ENCODE peak calls at places on chromosomes 6 and 20, in four cellular contexts. P is sciatic nerve; H is activated CD8-positive, alpha-beta T cell treated with anti-CD3 and anti-CD28 coated beads for 36 hours; E is aorta. L is an unnamed sample.

GRCh38 chr6:39274903-39275302 is 39.3 kb downstream of the KCNK17 start:
- DNase-seq in P (no peak), H (no peak), E (no peak), L (no peak)

GRCh38 chr6:21325201-21325856 is 268.2 kb upstream of the SOX4 start:
- DNase-seq in P (no peak), H (no peak), E (no peak), L (no peak)

GRCh38 chr20:23072892-23073586 is 13.1 kb downstream of the CD93 start:
- DNase-seq in P (no peak), H (no peak), E (no peak), L (no peak)

GRCh38 chr6:107657373-107657754 is 166.7 kb downstream of the SCML4 start:
- DNase-seq in P (no peak), H (no peak), E (no peak), L (no peak)

GRCh38 chr6:117389227-117390057 is 36.3 kb downstream of the ROS1 start:
- DNase-seq in P (no peak), H (no peak), E (no peak), L (no peak)

GRCh38 chr6:43200541-43200940 is 18.5 kb downstream of the CUL9 start:
- DNase-seq in P (no peak), H (no peak), E (peak), L (no peak)

GRCh38 chr6:19301980-19302379 is 535.2 kb upstream of the ID4 start:
- DNase-seq in P (no peak), H (no peak), E (no peak), L (no peak)

GRCh38 chr6:143504369-143504768 is 7.2 kb downstream of the FUCA2 start:
- DNase-seq in P (no peak), H (no peak), E (no peak), L (no peak)

GRCh38 chr20:58330692-58331091 is 21.2 kb downstream of the RAB22A start:
- DNase-seq in P (no peak), H (no peak), E (no peak), L (no peak)

GRCh38 chr20:33693741-33694645 is 7.8 kb upstream of the E2F1 start:
- DNase-seq in P (no peak), H (no peak), E (no peak), L (peak)

GRCh38 chr20:1897486-1897885 is 2.3 kb downstream of the SIRPA start:
- DNase-seq in P (no peak), H (no peak), E (no peak), L (no peak)

GRCh38 chr6:161748535-161749386 is 474.9 kb upstream of the AGPAT4 start:
- DNase-seq in P (no peak), H (peak), E (no peak), L (peak)

GRCh38 chr6:43740961-43741764 is 28.8 kb upstream of the VEGFA start:
- DNase-seq in P (peak), H (no peak), E (no peak), L (no peak)

GRCh38 chr6:64445038-64445437 is 809.4 kb downstream of the PHF3 start:
- DNase-seq in P (no peak), H (no peak), E (no peak), L (no peak)

GRCh38 chr6:13814938-13815575 is 700 bp upstream of the MCUR1 start:
- DNase-seq in P (no peak), H (no peak), E (no peak), L (no peak)

GRCh38 chr6:152575621-152576150 is 61.5 kb downstream of the SYNE1 start:
- DNase-seq in P (no peak), H (no peak), E (no peak), L (no peak)

GRCh38 chr6:7058250-7058923 is 49.4 kb upstream of the RREB1 start:
- DNase-seq in P (no peak), H (peak), E (no peak), L (peak)

GRCh38 chr6:56349196-56349595 is 101.8 kb upstream of the COL21A1 start:
- DNase-seq in P (no peak), H (no peak), E (no peak), L (no peak)

GRCh38 chr20:5073154-5074049 is 46.4 kb downstream of the PCNA start:
- DNase-seq in P (peak), H (peak), E (peak), L (peak)

GRCh38 chr6:55578537-55579363 is at the start of gene HMGCLL1:
- DNase-seq in P (peak), H (no peak), E (peak), L (peak)

GRCh38 chr20:51700809-51701285 is 67.3 kb downstream of the ATP9A start:
- DNase-seq in P (no peak), H (peak), E (no peak), L (no peak)

GRCh38 chr6:87066449-87067288 is 28.2 kb downstream of the CGA start:
- DNase-seq in P (no peak), H (peak), E (no peak), L (peak)

GRCh38 chr6:160678230-160678629 is 14.2 kb upstream of the LPA start:
- DNase-seq in P (no peak), H (no peak), E (no peak), L (no peak)

GRCh38 chr20:58719258-58719657 is 26.7 kb downstream of the NPEPL1 start:
- DNase-seq in P (peak), H (no peak), E (peak), L (no peak)

GRCh38 chr6:37535701-37536461 is 36.2 kb upstream of the CCDC167 start:
- DNase-seq in P (no peak), H (no peak), E (no peak), L (no peak)

GRCh38 chr20:62979310-62979709 is 26.8 kb downstream of the SLC17A9 start:
- DNase-seq in P (no peak), H (no peak), E (no peak), L (no peak)

GRCh38 chr20:19249515-19249914 is 37.1 kb downstream of the SLC24A3 start:
- DNase-seq in P (no peak), H (no peak), E (no peak), L (no peak)

L was measured in left cardiac atrium.